ENCODE peak calls at places on chromosomes 13 and 19, in eight cellular contexts. T, H, J, G, Y, W, N and M are unnamed samples.

GRCh38 chr13:36674337-36675212 is 755 bp downstream of the SERTM1 start:
- DNase-seq in T (no peak), H (no peak), J (no peak), G (no peak), Y (no peak), W (no peak), N (no peak), M (no peak)

GRCh38 chr19:19468424-19469050 is 46.8 kb downstream of the TSSK6 start:
- DNase-seq in T (no peak), H (no peak), J (no peak), G (no peak), Y (no peak), W (no peak), N (no peak), M (no peak)

GRCh38 chr13:73922728-73923393 is 211.3 kb downstream of the KLF12 start:
- DNase-seq in T (no peak), H (no peak), J (peak; percentile 21), G (no peak), Y (no peak), W (no peak), N (no peak), M (no peak)

GRCh38 chr19:17114414-17114831 is 38.8 kb downstream of the MYO9B start:
- DNase-seq in T (peak; percentile 67), H (no peak), J (no peak), G (no peak), Y (no peak), W (no peak), N (no peak), M (no peak)

GRCh38 chr13:47934371-47934770 is 66.7 kb downstream of the SUCLA2 start:
- DNase-seq in T (peak; percentile 18), H (no peak), J (no peak), G (no peak), Y (no peak), W (no peak), N (no peak), M (peak; percentile 30)

GRCh38 chr19:55461974-55462628 is 659 bp upstream of the ISOC2 start:
- DNase-seq in T (peak; percentile 56), H (no peak), J (no peak), G (no peak), Y (no peak), W (no peak), N (no peak), M (no peak)

GRCh38 chr19:46753420-46754155 is 7.3 kb upstream of the STRN4 start:
- DNase-seq in T (peak; percentile 43), H (peak; percentile 68), J (no peak), G (no peak), Y (peak; percentile 80), W (peak; percentile 41), N (no peak), M (no peak)

GRCh38 chr19:14471436-14472187 is 3.5 kb downstream of the PTGER1 start:
- DNase-seq in T (no peak), H (no peak), J (no peak), G (no peak), Y (no peak), W (no peak), N (no peak), M (no peak)

GRCh38 chr13:112775791-112776279 is 86.0 kb downstream of the ATP11A start:
- DNase-seq in T (no peak), H (peak; percentile 36), J (no peak), G (no peak), Y (no peak), W (no peak), N (no peak), M (no peak)

GRCh38 chr19:6536138-6536671 is 5.4 kb downstream of the TNFSF9 start:
- DNase-seq in T (peak; percentile 51), H (peak; percentile 32), J (peak; percentile 27), G (no peak), Y (peak; percentile 24), W (no peak), N (no peak), M (no peak)

GRCh38 chr19:16325161-16325527 is 518 bp downstream of the KLF2 start:
- DNase-seq in T (no peak), H (peak; percentile 56), J (no peak), G (peak; percentile 31), Y (no peak), W (peak; percentile 59), N (peak; percentile 67), M (no peak)

GRCh38 chr19:15038304-15038703 is 11.0 kb upstream of the CASP14 start:
- DNase-seq in T (peak; percentile 95), H (no peak), J (no peak), G (peak; percentile 9), Y (no peak), W (no peak), N (no peak), M (no peak)

GRCh38 chr13:34030782-34031181 is 212.8 kb downstream of the RFC3 start:
- DNase-seq in T (no peak), H (no peak), J (no peak), G (no peak), Y (no peak), W (no peak), N (no peak), M (no peak)

GRCh38 chr13:32334676-32335075 is 19.4 kb downstream of the BRCA2 start:
- DNase-seq in T (no peak), H (no peak), J (no peak), G (peak; percentile 54), Y (no peak), W (no peak), N (no peak), M (no peak)

GRCh38 chr19:18879579-18880373 is 16.2 kb downstream of the CERS1 start:
- DNase-seq in T (peak; percentile 15), H (no peak), J (no peak), G (no peak), Y (no peak), W (no peak), N (no peak), M (no peak)

GRCh38 chr19:16327911-16328823 is 3.5 kb downstream of the KLF2 start:
- DNase-seq in T (peak; percentile 92), H (no peak), J (no peak), G (peak; percentile 93), Y (peak; percentile 48), W (peak; percentile 79), N (peak; percentile 74), M (no peak)

GRCh38 chr19:22610121-22610520 is 24.0 kb upstream of the ZNF492 start:
- DNase-seq in T (no peak), H (no peak), J (no peak), G (no peak), Y (no peak), W (no peak), N (no peak), M (no peak)

DNA sequence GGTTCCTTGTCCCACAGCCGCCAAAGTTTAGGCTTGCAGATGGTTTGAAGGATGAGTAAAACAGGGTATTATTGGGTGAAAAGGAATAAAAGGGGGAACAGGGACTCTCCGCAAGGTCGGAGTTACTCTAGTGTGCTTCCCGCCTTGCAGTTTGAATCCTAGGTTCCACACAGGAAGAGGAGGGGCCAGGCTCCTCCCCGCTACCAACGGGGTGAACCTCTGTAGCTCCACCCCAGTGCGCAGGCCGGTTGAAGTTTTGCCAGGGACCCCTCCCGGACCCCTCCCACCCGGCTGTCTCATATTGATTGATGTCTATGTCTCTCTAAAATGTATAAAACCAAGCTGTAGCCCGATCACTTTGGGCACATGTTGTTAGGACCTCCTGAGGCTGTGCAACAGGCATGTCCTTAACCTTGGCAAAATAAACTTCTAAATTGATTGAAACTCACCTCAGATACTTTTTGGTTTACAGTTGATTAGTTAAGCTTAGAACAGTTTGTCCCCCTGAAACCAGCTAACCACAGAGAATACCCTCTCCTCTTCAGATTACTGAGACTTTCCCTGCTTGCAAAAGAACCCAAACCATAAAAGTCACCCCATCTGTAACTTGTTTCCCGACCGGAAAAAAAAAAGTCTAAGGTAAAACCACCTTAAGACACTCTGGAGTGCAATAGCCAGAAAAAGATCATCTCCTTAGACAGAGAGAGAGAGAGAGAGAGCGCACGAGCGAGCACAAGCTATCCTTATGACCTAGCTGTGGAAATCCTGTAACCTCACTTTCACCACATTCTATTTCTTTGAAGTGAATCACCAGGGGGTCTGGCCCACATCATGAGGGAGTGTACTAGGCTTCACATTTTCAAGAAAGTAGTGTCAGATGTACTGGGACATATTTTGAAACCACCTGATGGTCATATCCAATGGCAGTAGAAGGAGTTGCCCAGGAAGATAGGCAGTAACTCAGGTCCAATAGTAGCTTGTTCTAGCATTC is 11.3 kb upstream of the GTF2F2 start:
- DNase-seq in T (peak; percentile 99), H (no peak), J (peak; percentile 40), G (peak; percentile 65), Y (no peak), W (no peak), N (no peak), M (no peak)
- H3K4me3 ChIP-seq in T (peak overlapping the region; percentile 6), H (no peak overlapping the region), J (no peak overlapping the region), G (peak overlapping the region; percentile 20), Y (no peak overlapping the region), W (no peak overlapping the region), N (no peak overlapping the region), M (no peak overlapping the region)

GRCh38 chr19:48390188-48391099 is 907 bp downstream of the KDELR1 start:
- DNase-seq in T (peak; percentile 72), H (peak; percentile 77), J (peak; percentile 54), G (peak; percentile 63), Y (peak; percentile 70), W (peak; percentile 64), N (peak; percentile 69), M (no peak)
- TF ChIP-seq CTCF in T (peak; percentile 82), H (peak; percentile 70), J (peak; percentile 87), G (peak; percentile 52), Y (peak; percentile 57), W (peak; percentile 80), N (peak; percentile 77), M (peak; percentile 73)

DNA sequence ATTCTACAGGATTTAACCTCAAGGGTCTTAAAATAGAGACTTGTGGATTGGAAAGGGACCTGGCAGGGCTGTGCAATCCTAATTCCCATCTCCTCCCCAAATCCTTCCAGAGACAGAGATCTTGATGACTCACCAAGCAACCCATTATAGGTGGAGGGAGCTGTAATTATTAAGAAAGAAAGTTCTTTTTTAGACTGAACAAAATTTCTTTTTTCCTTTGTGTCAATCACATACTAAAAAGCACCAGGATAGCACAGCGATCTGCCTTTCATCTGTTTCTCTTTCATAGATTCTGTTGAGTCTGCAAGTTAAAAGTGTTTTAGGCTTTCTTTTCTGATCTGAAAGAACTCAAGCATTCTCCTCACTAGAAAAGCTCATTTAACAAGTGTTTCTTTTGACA is 222.8 kb downstream of the DCT start:
- DNase-seq in T (no peak), H (no peak), J (no peak), G (no peak), Y (no peak), W (no peak), N (no peak), M (no peak)
- H3K4me3 ChIP-seq in T (no peak overlapping the region), H (no peak overlapping the region), J (no peak overlapping the region), G (no peak overlapping the region), Y (no peak overlapping the region), W (no peak overlapping the region), N (no peak overlapping the region), M (no peak overlapping the region)

DNA sequence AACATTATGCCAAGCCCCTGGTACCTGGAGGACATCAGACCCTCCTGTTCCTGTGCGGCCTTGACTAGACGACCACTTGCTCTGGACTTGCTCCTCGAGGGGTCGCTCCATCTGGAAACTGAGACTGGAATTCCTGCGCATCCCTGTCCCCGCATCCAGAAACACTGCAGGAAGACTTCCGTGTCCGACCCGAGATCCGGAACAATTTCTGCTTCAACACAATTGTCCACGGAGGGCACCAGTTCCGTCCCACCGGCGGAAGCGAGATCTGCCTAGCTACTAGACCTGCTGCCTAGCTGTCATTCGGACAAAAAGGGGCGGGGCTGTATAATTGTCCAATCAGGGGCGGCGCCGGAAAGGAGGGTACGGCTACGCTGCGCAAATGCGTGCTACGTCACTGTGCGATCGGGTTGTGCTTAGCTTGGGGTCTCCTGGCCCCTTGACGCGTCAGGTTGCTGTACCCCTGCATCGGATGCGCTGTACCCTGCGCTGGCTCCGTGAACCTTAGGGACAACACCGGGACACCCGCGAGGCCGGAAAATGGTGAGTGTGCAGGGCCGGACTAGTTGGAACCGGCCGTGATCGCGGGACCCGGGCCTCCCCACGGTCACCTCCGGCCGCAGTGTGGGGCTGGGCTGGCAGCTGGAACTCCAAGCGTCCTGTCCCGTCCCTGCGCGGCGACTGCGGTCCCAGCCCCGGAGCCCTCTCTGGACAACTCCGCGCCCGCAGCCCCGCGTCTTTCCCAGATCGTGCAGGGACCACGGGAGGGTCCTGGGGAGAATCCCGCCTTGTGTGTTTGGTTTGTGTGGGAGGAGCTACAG is at the start of the genes ZNF490 and ZNF791:
- DNase-seq in T (peak; percentile 98), H (peak; percentile 99), J (peak; percentile 99), G (peak; percentile 96), Y (peak; percentile 98), W (peak; percentile 98), N (peak; percentile 96), M (peak; percentile 90)
- TF ChIP-seq CTCF in T (peak; percentile 28), H (peak; percentile 12), J (peak; percentile 34), G (peak; percentile 13), Y (no peak), W (no peak), N (no peak), M (peak; percentile 1)